ENCODE peak calls at places on chromosome 6, in ten cellular contexts. B, A, R, T, Z, O, M, V, F and C are unnamed samples.

GRCh38 chr6:145132709-145133108 is 602.6 kb downstream of the EPM2A start:
- DNase-seq in O (no peak), R (no peak), F (no peak), B (no peak), A (no peak), T (no peak), Z (no peak), V (no peak), M (no peak), C (no peak)

GRCh38 chr6:34004706-34005105 is 141.2 kb downstream of the GRM4 start:
- DNase-seq in O (no peak), A (no peak), R (no peak), M (no peak), T (no peak), Z (no peak), V (no peak), B (no peak), F (no peak), C (no peak)

GRCh38 chr6:144335315-144335861 is 50.3 kb downstream of the UTRN start:
- DNase-seq in Z (no peak), A (no peak), M (no peak), T (no peak), F (no peak), V (no peak), R (no peak), B (no peak), O (no peak), C (no peak)

GRCh38 chr6:56760842-56761241 is 118.2 kb upstream of the DST start:
- DNase-seq in F (no peak), B (no peak), A (no peak), M (no peak), V (no peak), O (no peak), T (no peak), Z (no peak), R (no peak), C (no peak)

GRCh38 chr6:30687659-30688431 is 1.4 kb upstream of the PPP1R18 start:
- DNase-seq in R (peak; percentile 39), A (peak; percentile 39), V (peak; percentile 44), T (no peak), M (peak; percentile 40), B (peak; percentile 59), Z (no peak), F (no peak), O (no peak), C (no peak)

GRCh38 chr6:130752292-130752691 is 74.9 kb upstream of the SMLR1 start:
- DNase-seq in M (peak; percentile 13), V (peak; percentile 81), F (no peak), A (no peak), T (no peak), Z (no peak), R (no peak), B (peak; percentile 41), O (no peak), C (no peak)

GRCh38 chr6:38460216-38460615 is 179.5 kb downstream of the BTBD9 start:
- DNase-seq in R (no peak), A (peak; percentile 40), O (no peak), V (peak; percentile 39), Z (no peak), F (no peak), M (peak; percentile 14), B (no peak), T (no peak), C (no peak)

GRCh38 chr6:1497593-1498105 is 108.3 kb downstream of the FOXF2 start:
- DNase-seq in Z (no peak), A (no peak), M (no peak), O (no peak), V (no peak), B (no peak), F (no peak), R (no peak), T (no peak), C (no peak)

GRCh38 chr6:36478051-36478526 is 35.3 kb downstream of the KCTD20 start:
- DNase-seq in R (no peak), Z (no peak), V (no peak), B (no peak), A (no peak), O (no peak), F (no peak), T (no peak), M (no peak), C (no peak)

GRCh38 chr6:40708049-40708448 is 120.9 kb upstream of the LRFN2 start:
- DNase-seq in T (no peak), Z (no peak), B (no peak), F (no peak), A (no peak), V (no peak), M (no peak), R (no peak), O (no peak), C (no peak)

GRCh38 chr6:125835221-125835744 is 44.5 kb downstream of the NCOA7 start:
- DNase-seq in A (no peak), T (no peak), O (no peak), R (no peak), M (peak; percentile 97), F (no peak), B (peak; percentile 99), Z (no peak), V (peak; percentile 93), C (no peak)

GRCh38 chr6:140809694-140810101 is 1323.0 kb upstream of the GJE1 start:
- DNase-seq in T (no peak), V (peak; percentile 25), A (no peak), Z (no peak), F (no peak), M (peak; percentile 8), O (no peak), R (no peak), B (no peak), C (no peak)

GRCh38 chr6:15310680-15311079 is 64.8 kb downstream of the JARID2 start:
- DNase-seq in T (no peak), V (no peak), M (no peak), B (peak; percentile 65), F (no peak), A (no peak), O (no peak), Z (no peak), R (no peak), C (no peak)

GRCh38 chr6:17352302-17352701 is 41.1 kb upstream of the CAP2 start:
- DNase-seq in F (no peak), Z (no peak), B (no peak), V (peak; percentile 13), M (no peak), O (no peak), A (peak; percentile 21), R (no peak), T (no peak), C (no peak)

GRCh38 chr6:87623248-87623647 is 33.3 kb downstream of the ORC3 start:
- DNase-seq in M (peak; percentile 57), F (no peak), Z (no peak), T (no peak), R (no peak), O (no peak), A (no peak), V (peak; percentile 89), B (peak; percentile 37), C (no peak)

GRCh38 chr6:148795563-148795962 is 48.7 kb downstream of the UST start:
- DNase-seq in Z (no peak), B (no peak), O (no peak), M (no peak), R (no peak), T (no peak), F (no peak), A (no peak), V (no peak), C (no peak)

GRCh38 chr6:127403636-127404035 is 55.6 kb downstream of the KIAA0408 start:
- DNase-seq in A (no peak), V (no peak), O (peak; percentile 14), R (no peak), T (no peak), M (no peak), F (no peak), B (no peak), Z (no peak), C (no peak)

GRCh38 chr6:156773476-156773875 is 3.7 kb upstream of the ARID1B start:
- DNase-seq in A (no peak), F (no peak), Z (no peak), T (no peak), M (no peak), B (no peak), V (no peak), O (no peak), R (no peak), C (no peak)

GRCh38 chr6:145756170-145756662 is 20.9 kb upstream of the EPM2A start:
- DNase-seq in A (peak; percentile 53), F (no peak), B (peak; percentile 98), V (peak; percentile 98), M (peak; percentile 99), Z (no peak), O (no peak), R (peak; percentile 57), T (no peak), C (no peak)

GRCh38 chr6:42017021-42017643 is 33.2 kb upstream of the TAF8 start:
- DNase-seq in O (peak; percentile 81), F (no peak), M (peak; percentile 80), V (peak; percentile 86), R (no peak), B (peak; percentile 72), Z (no peak), T (no peak), A (peak; percentile 69), C (no peak)

GRCh38 chr6:28953039-28953872 is 29.5 kb upstream of the TRIM27 start:
- DNase-seq in B (peak; percentile 73), F (no peak), O (peak; percentile 75), A (peak; percentile 85), T (no peak), Z (peak; percentile 19), V (peak; percentile 69), R (peak; percentile 71), M (peak; percentile 63), C (peak; percentile 47)

GRCh38 chr6:11083491-11083890 is 10.1 kb upstream of the SMIM13 start:
- DNase-seq in B (peak; percentile 21), M (peak; percentile 52), Z (no peak), A (peak; percentile 59), V (peak; percentile 44), R (no peak), O (no peak), F (no peak), T (no peak), C (no peak)

GRCh38 chr6:110389689-110390382 is 25.5 kb downstream of the DDO start:
- DNase-seq in T (no peak), F (no peak), B (no peak), A (no peak), V (no peak), Z (no peak), O (no peak), M (no peak), R (no peak), C (no peak)

GRCh38 chr6:32176476-32177181 is 745 bp upstream of the AGPAT1 start:
- DNase-seq in O (no peak), B (peak; percentile 71), M (peak; percentile 68), Z (no peak), V (peak; percentile 82), T (no peak), A (peak; percentile 62), R (no peak), F (no peak), C (no peak)

GRCh38 chr6:113719545-113719944 is 137.6 kb upstream of the MARCKS start:
- DNase-seq in A (no peak), V (peak; percentile 48), T (no peak), O (no peak), B (peak; percentile 41), R (no peak), Z (no peak), M (peak; percentile 55), F (no peak), C (no peak)

GRCh38 chr6:166106076-166106686 is 61.5 kb downstream of the TBXT start:
- DNase-seq in F (peak; percentile 63), B (peak; percentile 78), V (peak; percentile 56), A (peak; percentile 75), R (peak; percentile 80), M (peak; percentile 81), O (peak; percentile 86), Z (peak; percentile 64), T (no peak), C (peak; percentile 58)

GRCh38 chr6:148296746-148297145 is 45.9 kb upstream of the SASH1 start:
- DNase-seq in F (no peak), Z (no peak), O (no peak), B (no peak), M (no peak), A (no peak), T (no peak), R (no peak), V (peak; percentile 16), C (no peak)

GRCh38 chr6:30480536-30481156 is 8.7 kb upstream of the HLA-E start:
- DNase-seq in R (peak; percentile 45), O (peak; percentile 54), M (no peak), F (no peak), Z (no peak), B (no peak), T (peak; percentile 36), V (peak; percentile 25), A (peak; percentile 35), C (no peak)